ENCODE peak calls at places on chromosomes 13 and 19, in ten cellular contexts. Y, K, H, D, O, V, W, Q, I and M are unnamed samples.

GRCh38 chr19:20664917-20665781 is 3.8 kb upstream of the ZNF626 start:
- DNase-seq in O (no peak), V (no peak), Q (peak), W (no peak), D (no peak), Y (no peak), H (no peak), I (no peak), K (no peak), M (no peak)

GRCh38 chr13:21625366-21625765 is 21.4 kb upstream of the MICU2 start:
- DNase-seq in D (no peak), I (no peak), H (no peak), W (no peak), K (peak), O (peak), V (peak), Q (no peak), Y (no peak), M (no peak)

GRCh38 chr19:5452594-5453565 is 2.3 kb upstream of the ZNRF4 start:
- DNase-seq in O (peak), Y (no peak), Q (no peak), V (no peak), W (no peak), D (no peak), H (no peak), K (peak), I (no peak), M (no peak)

GRCh38 chr19:1551068-1552040 is 16.8 kb downstream of the MEX3D start:
- DNase-seq in W (no peak), I (no peak), Q (no peak), K (no peak), V (no peak), D (no peak), Y (no peak), H (no peak), O (no peak), M (no peak)

GRCh38 chr19:38839816-38840582 is 8.4 kb upstream of the ECH1 start:
- DNase-seq in K (no peak), W (no peak), V (no peak), I (no peak), Q (no peak), H (no peak), Y (no peak), O (peak), D (no peak), M (no peak)

GRCh38 chr13:44244288-44244687 is 129.3 kb upstream of the SERP2 start:
- DNase-seq in Q (no peak), Y (no peak), D (no peak), I (no peak), K (peak), W (no peak), O (peak), H (no peak), V (no peak), M (no peak)

GRCh38 chr19:46958542-46958941 is 61.1 kb upstream of the NPAS1 start:
- DNase-seq in W (no peak), O (peak), K (peak), D (no peak), I (peak), H (no peak), V (no peak), Y (no peak), Q (no peak), M (peak)

GRCh38 chr19:51366999-51367564 is 894 bp upstream of the ETFB start:
- DNase-seq in Q (no peak), V (peak), I (no peak), H (peak), O (no peak), K (no peak), W (peak), D (no peak), Y (no peak), M (no peak)

GRCh38 chr19:42068756-42069571 is 1.0 kb downstream of the GRIK5 start:
- DNase-seq in Q (no peak), I (no peak), W (no peak), H (no peak), O (no peak), Y (no peak), K (no peak), D (no peak), V (no peak), M (no peak)

GRCh38 chr19:31140717-31141116 is 208.5 kb downstream of the TSHZ3 start:
- DNase-seq in W (no peak), O (peak), Q (no peak), I (peak), H (no peak), V (no peak), D (no peak), Y (no peak), K (peak), M (no peak)

GRCh38 chr19:45340899-45341453 is 426 bp downstream of the KLC3 start:
- DNase-seq in I (peak), V (no peak), K (peak), W (no peak), Q (no peak), D (peak), Y (no peak), H (no peak), O (peak), M (no peak)

GRCh38 chr19:55146648-55147218 is 2.3 kb downstream of the TNNT1 start:
- DNase-seq in H (no peak), Y (no peak), O (no peak), W (no peak), K (no peak), V (no peak), D (no peak), Q (no peak), I (no peak), M (no peak)

GRCh38 chr13:79501538-79502232 is 20.7 kb downstream of the NDFIP2 start:
- DNase-seq in D (no peak), H (no peak), K (no peak), I (no peak), Y (no peak), O (peak), V (no peak), W (no peak), Q (no peak), M (no peak)

GRCh38 chr19:1133471-1133929 is 29.7 kb downstream of the GPX4 start:
- DNase-seq in Y (no peak), W (peak), Q (no peak), O (no peak), H (peak), I (no peak), K (no peak), D (no peak), V (peak), M (no peak)

GRCh38 chr13:110186221-110186838 is 120.6 kb downstream of the COL4A1 start:
- DNase-seq in O (no peak), K (no peak), Q (no peak), D (peak), I (no peak), Y (no peak), W (no peak), V (no peak), H (no peak), M (no peak)

GRCh38 chr13:105929486-105929885 is 606.0 kb downstream of the EFNB2 start:
- DNase-seq in V (no peak), Q (no peak), W (no peak), Y (no peak), O (no peak), H (no peak), D (no peak), I (no peak), K (no peak), M (no peak)

DNA sequence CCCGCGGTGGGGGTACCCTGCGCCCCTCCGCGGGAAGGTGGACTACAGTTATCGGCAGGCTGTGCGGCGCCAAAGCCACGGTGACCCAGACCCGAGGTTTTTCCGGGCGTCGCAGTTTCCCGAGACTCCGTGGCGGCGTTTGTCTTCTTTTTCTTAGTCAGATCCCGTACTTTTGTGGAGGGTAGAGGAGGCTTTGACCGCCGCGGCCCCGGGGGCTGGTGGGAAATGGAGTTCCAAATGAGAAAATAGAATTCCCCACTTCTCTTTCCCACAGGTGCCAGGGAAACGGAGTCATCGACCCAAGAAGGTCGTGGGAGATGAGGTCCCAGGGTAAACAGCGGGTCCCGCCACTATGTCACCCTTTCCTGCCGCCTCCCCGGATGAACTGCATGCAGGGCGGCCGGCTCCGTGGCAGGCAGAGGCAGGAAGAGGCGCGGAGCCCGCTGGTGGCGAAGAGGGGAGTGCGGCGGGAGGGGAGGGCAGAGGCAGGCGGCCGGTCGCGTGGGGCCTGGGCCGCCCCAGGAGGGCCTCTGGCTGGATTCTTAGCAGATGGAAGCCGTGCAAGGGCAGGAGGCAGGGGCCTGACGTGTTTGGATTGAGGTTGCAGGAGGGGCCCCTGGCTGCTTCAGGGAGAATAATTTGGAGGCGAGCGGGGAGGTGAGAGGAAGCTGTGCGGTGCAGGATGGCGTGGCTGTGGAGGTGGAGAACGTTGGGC is 11.5 kb downstream of the CYTH2 start:
- DNase-seq in D (no peak), V (peak), H (peak), W (no peak), O (no peak), Y (no peak), Q (no peak), I (peak), K (peak), M (no peak)
- H3K4me3 ChIP-seq in D (peak), V (peak), H (peak), W (peak), O (peak), Y (peak), Q (no peak), I (peak), K (peak), M (peak)

DNA sequence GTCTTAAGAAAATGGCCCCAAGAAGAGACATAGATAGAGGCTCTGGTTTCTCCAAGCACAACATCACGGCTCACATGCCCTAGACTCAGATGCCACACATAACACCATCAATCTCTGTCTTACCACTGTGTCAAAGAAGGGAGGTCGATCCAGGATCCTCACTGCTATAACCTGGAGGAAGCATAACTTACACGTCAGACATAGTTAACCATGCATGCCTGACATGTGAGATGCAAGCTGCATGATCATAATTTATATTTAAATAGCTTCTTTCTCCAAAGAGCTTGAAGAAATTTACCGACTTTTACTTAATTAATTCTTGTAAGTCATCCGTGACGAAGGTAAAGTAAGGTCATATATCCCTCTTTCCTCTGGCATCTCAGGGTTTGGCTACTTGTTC is 205.8 kb downstream of the LHFPL6 start:
- DNase-seq in I (no peak), D (no peak), Y (no peak), K (no peak), O (no peak), V (no peak), Q (no peak), W (no peak), H (no peak), M (no peak)
- H3K4me3 ChIP-seq in I (no peak), D (no peak), Y (no peak), K (no peak), O (no peak), V (no peak), Q (no peak), W (no peak), H (no peak), M (no peak)

GRCh38 chr13:28099396-28100148 is 804 bp downstream of the FLT3 start:
- DNase-seq in Q (peak), K (no peak), Y (no peak), I (no peak), H (no peak), O (no peak), D (no peak), W (no peak), V (no peak), M (no peak)
- H3K4me3 ChIP-seq in Q (peak), K (no peak), Y (peak), I (no peak), H (peak), O (peak), D (peak), W (peak), V (peak), M (peak)

GRCh38 chr19:49244256-49244655 is 80.7 kb downstream of the SLC6A16 start:
- DNase-seq in Q (no peak), D (no peak), Y (peak), H (no peak), K (no peak), I (no peak), O (no peak), V (no peak), W (no peak), M (no peak)
- H3K4me3 ChIP-seq in Q (no peak), D (no peak), Y (no peak), H (no peak), K (no peak), I (no peak), O (no peak), V (no peak), W (no peak), M (no peak)

DNA sequence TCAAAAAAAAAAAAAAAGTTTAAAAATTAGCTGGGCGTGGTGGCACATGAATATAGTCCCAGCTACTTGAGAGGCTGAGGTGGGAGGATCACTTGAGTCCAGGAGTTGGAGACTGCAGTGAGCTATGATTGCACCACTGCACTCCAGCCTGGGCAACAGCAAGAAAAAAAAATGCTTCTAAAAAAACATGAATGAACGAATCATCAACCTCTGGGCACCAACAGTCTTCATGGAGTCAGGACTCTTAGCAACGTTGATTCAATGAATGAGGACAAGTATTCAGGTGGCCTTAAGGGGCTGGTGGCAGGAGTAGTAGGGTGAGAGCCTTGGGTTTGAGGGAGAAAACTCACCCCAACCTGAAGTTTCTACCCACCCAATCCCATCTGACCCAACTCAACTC is 20.6 kb upstream of the OLFM2 start:
- DNase-seq in O (peak), K (no peak), Q (no peak), I (no peak), Y (no peak), H (no peak), D (no peak), V (no peak), W (no peak), M (no peak)
- H3K4me3 ChIP-seq in O (no peak), K (no peak), Q (no peak), I (no peak), Y (no peak), H (no peak), D (no peak), V (no peak), W (no peak), M (no peak)